ENCODE peak calls at places on chromosomes 3 and 15, in nine cellular contexts. F is neural crest cell, Q is OCI-LY7, Y is MM.1S, U is fibroblast of pulmonary artery, O is BE2C, G is fibroblast of villous mesenchyme, K is AG09309, R is ovary. B is an unnamed sample.

GRCh38 chr3:139202226-139202958 is 141.4 kb upstream of the MRPS22 start:
- DNase-seq in U (no peak), O (peak; percentile 39), Q (peak; percentile 1), Y (peak; percentile 86), F (no peak), G (no peak), R (no peak), K (no peak), B (peak; percentile 64)

GRCh38 chr3:115217678-115218451 is 70.8 kb upstream of the ZBTB20 start:
- DNase-seq in Q (peak; percentile 27), R (peak; percentile 21), F (peak; percentile 55), Y (peak; percentile 68), U (peak; percentile 83), O (peak; percentile 74), G (peak; percentile 81), K (peak; percentile 31), B (peak; percentile 47)

GRCh38 chr15:59268980-59269472 is 62.4 kb downstream of the LDHAL6B start:
- DNase-seq in U (no peak), F (no peak), G (no peak), Y (no peak), R (no peak), K (no peak), Q (no peak), O (no peak), B (no peak)

GRCh38 chr3:374459-374858 is 177.9 kb downstream of the CHL1 start:
- DNase-seq in F (no peak), R (no peak), Y (no peak), Q (no peak), U (no peak), O (no peak), G (no peak), K (no peak), B (no peak)

GRCh38 chr3:139756529-139757103 is 78.8 kb upstream of the NMNAT3 start:
- DNase-seq in Q (no peak), U (no peak), K (no peak), G (no peak), O (no peak), R (no peak), Y (no peak), F (no peak), B (no peak)

GRCh38 chr3:73094127-73094526 is 32.7 kb downstream of the EBLN2 start:
- DNase-seq in Y (no peak), Q (no peak), G (no peak), R (no peak), O (no peak), U (no peak), K (no peak), F (no peak), B (no peak)

GRCh38 chr15:63836579-63836978 is 2.8 kb upstream of the HERC1 start:
- DNase-seq in U (peak; percentile 58), Y (no peak), F (no peak), Q (no peak), K (no peak), G (no peak), R (no peak), O (no peak), B (no peak)

GRCh38 chr3:156010829-156011228 is 109.5 kb upstream of the KCNAB1 start:
- DNase-seq in Q (no peak), O (peak; percentile 16), G (no peak), U (peak; percentile 13), R (no peak), Y (peak; percentile 68), K (no peak), F (no peak), B (peak; percentile 45)

GRCh38 chr15:54580643-54581042 is 602.4 kb downstream of the UNC13C start:
- DNase-seq in G (no peak), R (no peak), F (no peak), K (no peak), U (no peak), Y (no peak), Q (no peak), O (no peak), B (no peak)

GRCh38 chr3:123568034-123568433 is 16.8 kb downstream of the HACD2 start:
- DNase-seq in Y (no peak), Q (no peak), G (no peak), R (no peak), U (no peak), F (no peak), O (no peak), K (no peak), B (no peak)

GRCh38 chr15:74403981-74404563 is 29.7 kb downstream of the SEMA7A start:
- DNase-seq in F (no peak), Y (no peak), Q (peak; percentile 44), U (no peak), K (no peak), G (no peak), O (no peak), R (peak; percentile 59), B (peak; percentile 95)

GRCh38 chr15:37289109-37289765 is 188.9 kb upstream of the MEIS2 start:
- DNase-seq in G (no peak), U (peak; percentile 28), O (peak; percentile 60), Q (peak; percentile 1), K (no peak), Y (peak; percentile 36), R (no peak), F (no peak), B (no peak)
- TF ChIP-seq CTCF in G (peak; percentile 30), U (peak; percentile 54), O (peak; percentile 89), Q (peak; percentile 49), K (no peak), Y (peak; percentile 39), R (no peak), F (peak; percentile 41), B (no peak)

GRCh38 chr3:127288921-127289645 is 1.2 kb upstream of the PRR20G start:
- DNase-seq in Y (no peak), G (no peak), O (no peak), F (no peak), Q (peak; percentile 2), K (no peak), R (no peak), U (no peak), B (no peak)
- TF ChIP-seq CTCF in Y (no peak), G (no peak), O (peak; percentile 19), F (no peak), Q (peak; percentile 43), K (no peak), R (no peak), U (no peak), B (no peak)

GRCh38 chr15:79340315-79340602 is 29.3 kb downstream of the TMED3 start:
- DNase-seq in G (no peak), F (no peak), Y (no peak), O (no peak), Q (no peak), R (no peak), K (no peak), U (no peak), B (no peak)

GRCh38 chr15:79337591-79337990 is 26.7 kb downstream of the TMED3 start:
- DNase-seq in K (no peak), R (no peak), Q (no peak), Y (no peak), F (no peak), G (no peak), O (no peak), U (no peak), B (no peak)

GRCh38 chr15:79341361-79341760 is 30.4 kb downstream of the TMED3 start:
- DNase-seq in Y (no peak), K (no peak), G (no peak), F (no peak), Q (no peak), O (peak; percentile 34), U (peak; percentile 4), R (no peak), B (no peak)

DNA sequence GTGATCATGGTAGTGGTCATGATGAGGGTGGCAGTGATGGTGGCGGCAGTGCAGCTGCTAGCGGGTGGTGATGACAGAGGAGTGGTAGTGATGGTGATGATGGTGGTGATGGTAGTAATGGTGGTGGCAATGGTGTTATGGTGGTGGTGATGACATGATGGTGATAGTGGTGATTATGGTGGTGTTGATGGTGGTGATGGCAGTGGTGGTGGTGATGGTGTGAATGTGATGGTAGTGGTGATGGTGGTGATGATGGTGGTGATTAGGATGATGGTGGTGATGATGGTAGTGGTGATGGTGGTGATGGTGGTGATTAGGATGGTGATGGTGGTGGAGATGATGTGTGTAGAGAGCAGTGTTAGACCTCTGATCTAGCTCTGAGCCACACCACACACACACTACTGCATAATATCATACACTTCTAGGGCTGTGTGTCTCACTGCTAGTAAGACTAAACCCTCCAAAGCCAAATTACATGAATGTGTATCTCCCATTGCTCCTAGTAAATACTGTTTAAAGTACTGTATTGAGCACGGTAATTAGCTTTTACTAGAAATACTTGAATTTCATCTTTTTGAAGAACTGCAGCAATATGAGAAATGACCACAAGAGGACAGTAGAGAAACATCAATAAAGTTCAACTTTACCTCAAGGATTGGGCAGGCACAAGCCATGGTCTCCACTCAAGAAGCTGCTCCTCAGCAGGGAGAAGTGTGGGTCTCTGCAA is 28.8 kb downstream of the TMED3 start:
- DNase-seq in O (peak; percentile 41), Q (peak; percentile 47), Y (peak; percentile 22), R (no peak), K (peak; percentile 31), G (peak; percentile 59), U (peak; percentile 74), F (no peak), B (peak; percentile 51)
- TF ChIP-seq CTCF in O (peak; percentile 92), Q (peak; percentile 91), Y (peak; percentile 90), R (no peak), K (peak; percentile 84), G (peak; percentile 93), U (peak; percentile 97), F (peak; percentile 84), B (peak; percentile 85)

GRCh38 chr3:11567516-11568467 is 75.9 kb downstream of the VGLL4 start:
- DNase-seq in R (peak; percentile 35), Y (no peak), O (no peak), U (peak; percentile 82), G (peak; percentile 87), Q (no peak), K (no peak), F (no peak), B (no peak)

GRCh38 chr3:11565932-11566331 is 77.8 kb downstream of the VGLL4 start:
- DNase-seq in O (no peak), Y (no peak), F (no peak), G (no peak), U (no peak), R (peak; percentile 14), Q (no peak), K (no peak), B (no peak)

GRCh38 chr3:11566478-11566877 is 77.2 kb downstream of the VGLL4 start:
- DNase-seq in R (peak; percentile 14), O (no peak), K (no peak), Q (no peak), U (no peak), F (no peak), Y (no peak), G (no peak), B (no peak)

GRCh38 chr3:11565492-11565891 is 78.2 kb downstream of the VGLL4 start:
- DNase-seq in R (peak; percentile 23), F (no peak), G (no peak), Q (no peak), Y (no peak), U (no peak), K (no peak), O (no peak), B (no peak)

DNA sequence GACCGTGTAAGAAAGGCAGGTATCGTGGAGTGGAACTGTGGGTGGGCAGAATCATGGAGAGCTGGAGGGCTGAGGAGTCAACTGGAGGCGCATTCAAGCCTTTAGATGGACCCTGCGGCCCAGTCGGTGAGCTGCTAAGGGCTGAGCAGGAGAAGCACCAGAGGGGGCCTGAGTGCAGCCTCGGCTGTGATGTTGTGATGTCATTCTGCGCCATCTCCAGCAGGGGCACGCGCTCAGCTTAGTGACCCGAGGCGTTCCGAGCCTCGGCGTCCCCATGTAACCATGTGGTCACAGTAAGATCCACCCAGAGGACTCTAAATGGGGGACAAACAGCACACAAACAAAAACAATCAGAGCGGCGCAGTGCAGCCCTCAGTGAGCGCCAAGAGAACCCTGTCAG is 76.8 kb downstream of the VGLL4 start:
- DNase-seq in Q (no peak), O (no peak), Y (no peak), U (no peak), R (peak; percentile 19), G (no peak), K (no peak), F (no peak), B (no peak)
- TF ChIP-seq CTCF in Q (no peak), O (no peak), Y (no peak), U (no peak), R (no peak), G (no peak), K (no peak), F (peak; percentile 29), B (no peak)